ENCODE peak calls at places on chromosomes 13 and 19, in eight cellular contexts. T, L, Y, G, F, N, R and J are unnamed samples.

GRCh38 chr13:27953671-27954405 is 15.3 kb downstream of the CDX2 start:
- DNase-seq in T (peak; percentile 22), L (peak; percentile 92), Y (peak; percentile 88), G (peak; percentile 19), F (peak; percentile 92), N (peak; percentile 50), R (peak; percentile 87), J (peak; percentile 88)

GRCh38 chr13:47572375-47572774 is 428.7 kb downstream of the SUCLA2 start:
- DNase-seq in T (no peak), L (no peak), Y (no peak), G (no peak), F (no peak), N (no peak), R (no peak), J (no peak)

GRCh38 chr13:78736142-78736541 is 77.2 kb upstream of the OBI1 start:
- DNase-seq in T (no peak), L (no peak), Y (no peak), G (no peak), F (no peak), N (no peak), R (no peak), J (no peak)

GRCh38 chr13:32211788-32212187 is 103.4 kb downstream of the ZAR1L start:
- DNase-seq in T (no peak), L (no peak), Y (no peak), G (no peak), F (no peak), N (no peak), R (no peak), J (no peak)

GRCh38 chr19:13877303-13877702 is 369 bp downstream of the NANOS3 start:
- DNase-seq in T (no peak), L (no peak), Y (no peak), G (no peak), F (no peak), N (no peak), R (no peak), J (no peak)

GRCh38 chr19:48330012-48330681 is 4.8 kb downstream of the EMP3 start:
- DNase-seq in T (peak; percentile 88), L (peak; percentile 94), Y (peak; percentile 86), G (no peak), F (peak; percentile 95), N (peak; percentile 93), R (peak; percentile 89), J (no peak)

GRCh38 chr13:46383383-46383782 is 3.7 kb downstream of the RUBCNL start:
- DNase-seq in T (no peak), L (no peak), Y (no peak), G (no peak), F (no peak), N (no peak), R (no peak), J (no peak)

GRCh38 chr13:95153647-95154405 is 147.4 kb downstream of the ABCC4 start:
- DNase-seq in T (no peak), L (no peak), Y (no peak), G (no peak), F (peak; percentile 41), N (no peak), R (no peak), J (no peak)

GRCh38 chr19:53192771-53193533 is at the start of gene ZNF665:
- DNase-seq in T (peak; percentile 88), L (peak; percentile 95), Y (peak; percentile 90), G (no peak), F (peak; percentile 95), N (peak; percentile 23), R (peak; percentile 92), J (peak; percentile 53)

GRCh38 chr19:53195265-53195879 is 2.2 kb upstream of the ZNF665 start:
- DNase-seq in T (peak; percentile 84), L (peak; percentile 75), Y (peak; percentile 86), G (peak; percentile 67), F (peak; percentile 93), N (peak; percentile 66), R (peak; percentile 84), J (peak; percentile 43)

GRCh38 chr19:53193534-53194222 is 520 bp upstream of the ZNF665 start:
- DNase-seq in T (no peak), L (no peak), Y (no peak), G (no peak), F (no peak), N (no peak), R (no peak), J (no peak)

DNA sequence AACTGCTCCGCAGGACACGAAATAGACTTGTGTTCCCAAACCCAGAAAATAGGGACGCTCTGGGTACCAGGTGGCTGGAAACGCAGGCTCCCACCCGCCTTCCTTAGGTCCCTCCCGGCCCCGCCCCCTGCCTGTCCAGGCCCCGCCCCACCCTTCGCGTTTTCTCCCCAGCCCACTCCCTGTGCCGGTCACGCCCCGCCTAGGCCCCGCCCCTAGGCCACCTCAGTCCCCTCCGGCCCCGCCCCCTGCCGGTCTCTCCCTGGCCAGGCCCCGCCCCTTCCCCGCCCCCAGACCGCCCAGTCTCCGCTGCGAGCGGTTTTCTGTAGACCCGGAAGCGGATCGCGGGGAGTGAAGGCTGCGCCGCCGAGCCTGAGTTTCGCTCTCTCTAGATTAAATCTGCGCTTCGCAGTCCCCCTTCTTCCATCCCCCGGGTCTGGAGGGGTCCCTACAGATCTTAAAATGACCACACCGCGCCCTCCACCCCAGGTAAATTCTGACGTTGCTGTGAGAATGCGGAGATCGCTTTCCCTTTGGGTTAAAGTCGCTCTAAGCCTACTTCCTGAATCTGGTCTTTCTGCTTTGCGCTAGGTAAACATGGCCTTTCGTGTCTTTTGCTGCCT is 3.7 kb upstream of the ZNF665 start:
- DNase-seq in T (peak; percentile 95), L (peak; percentile 99), Y (peak; percentile 99), G (peak; percentile 50), F (peak; percentile 97), N (peak; percentile 51), R (peak; percentile 99), J (peak; percentile 93)
- TF ChIP-seq POLR2AphosphoS5 in T (peak; percentile 59), L (peak; percentile 93), Y (peak; percentile 69), G (peak; percentile 53), F (peak; percentile 76), N (peak; percentile 55), R (peak; percentile 85), J (peak; percentile 77)

GRCh38 chr19:6418562-6418932 is 6.1 kb downstream of the KHSRP start:
- DNase-seq in T (no peak), L (no peak), Y (no peak), G (no peak), F (no peak), N (no peak), R (no peak), J (no peak)

GRCh38 chr19:6414793-6415591 is 9.6 kb downstream of the KHSRP start:
- DNase-seq in T (no peak), L (no peak), Y (no peak), G (no peak), F (peak; percentile 27), N (no peak), R (no peak), J (no peak)

GRCh38 chr19:6415592-6416190 is 8.9 kb downstream of the KHSRP start:
- DNase-seq in T (no peak), L (no peak), Y (no peak), G (no peak), F (no peak), N (no peak), R (no peak), J (no peak)

GRCh38 chr19:6416658-6417405 is 7.8 kb downstream of the KHSRP start:
- DNase-seq in T (no peak), L (no peak), Y (no peak), G (no peak), F (no peak), N (no peak), R (no peak), J (no peak)

GRCh38 chr19:6417713-6418561 is 6.7 kb downstream of the KHSRP start:
- DNase-seq in T (no peak), L (no peak), Y (no peak), G (no peak), F (peak; percentile 48), N (no peak), R (no peak), J (no peak)
- TF ChIP-seq POLR2AphosphoS5 in T (no peak), L (no peak), Y (no peak), G (no peak), F (no peak), N (no peak), R (no peak), J (peak; percentile 19)

DNA sequence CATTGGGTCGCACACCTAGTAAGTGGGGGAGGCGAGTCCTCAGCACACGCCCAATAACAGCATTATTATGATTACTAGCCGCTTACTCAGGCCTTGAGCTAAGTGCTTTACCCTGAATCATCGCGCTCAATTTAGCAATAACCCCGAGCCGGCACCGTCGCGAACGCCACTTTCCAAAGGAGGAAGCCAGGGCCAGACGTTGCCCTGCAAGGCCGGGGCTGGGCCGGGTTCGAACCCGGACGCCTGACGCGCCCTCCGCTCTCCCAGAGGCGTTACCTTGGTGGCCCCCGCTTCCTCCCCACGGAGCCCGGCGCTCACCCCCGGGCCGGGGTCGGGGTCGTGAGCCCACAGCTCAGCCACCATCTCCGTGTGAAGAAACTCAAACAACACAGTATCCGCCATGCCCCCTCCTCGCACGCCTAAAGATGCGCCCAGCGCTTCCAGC is at the start of gene TRAPPC6A:
- DNase-seq in T (no peak), L (no peak), Y (peak; percentile 39), G (no peak), F (peak; percentile 64), N (peak; percentile 82), R (no peak), J (no peak)
- TF ChIP-seq POLR2AphosphoS5 in T (peak; percentile 24), L (peak; percentile 96), Y (no peak), G (peak; percentile 74), F (peak; percentile 81), N (peak; percentile 84), R (peak; percentile 79), J (no peak)

GRCh38 chr13:113816248-113816924 is 47.5 kb downstream of the GAS6 start:
- DNase-seq in T (no peak), L (peak; percentile 70), Y (no peak), G (no peak), F (no peak), N (no peak), R (no peak), J (no peak)

GRCh38 chr13:113815151-113816058 is 48.5 kb downstream of the GAS6 start:
- DNase-seq in T (no peak), L (peak; percentile 84), Y (no peak), G (no peak), F (no peak), N (peak; percentile 32), R (no peak), J (no peak)

GRCh38 chr13:113817860-113818691 is 45.8 kb downstream of the GAS6 start:
- DNase-seq in T (no peak), L (peak; percentile 75), Y (no peak), G (no peak), F (no peak), N (no peak), R (no peak), J (no peak)

GRCh38 chr13:113818700-113819295 is 45.1 kb downstream of the GAS6 start:
- DNase-seq in T (no peak), L (no peak), Y (no peak), G (no peak), F (no peak), N (no peak), R (no peak), J (no peak)

DNA sequence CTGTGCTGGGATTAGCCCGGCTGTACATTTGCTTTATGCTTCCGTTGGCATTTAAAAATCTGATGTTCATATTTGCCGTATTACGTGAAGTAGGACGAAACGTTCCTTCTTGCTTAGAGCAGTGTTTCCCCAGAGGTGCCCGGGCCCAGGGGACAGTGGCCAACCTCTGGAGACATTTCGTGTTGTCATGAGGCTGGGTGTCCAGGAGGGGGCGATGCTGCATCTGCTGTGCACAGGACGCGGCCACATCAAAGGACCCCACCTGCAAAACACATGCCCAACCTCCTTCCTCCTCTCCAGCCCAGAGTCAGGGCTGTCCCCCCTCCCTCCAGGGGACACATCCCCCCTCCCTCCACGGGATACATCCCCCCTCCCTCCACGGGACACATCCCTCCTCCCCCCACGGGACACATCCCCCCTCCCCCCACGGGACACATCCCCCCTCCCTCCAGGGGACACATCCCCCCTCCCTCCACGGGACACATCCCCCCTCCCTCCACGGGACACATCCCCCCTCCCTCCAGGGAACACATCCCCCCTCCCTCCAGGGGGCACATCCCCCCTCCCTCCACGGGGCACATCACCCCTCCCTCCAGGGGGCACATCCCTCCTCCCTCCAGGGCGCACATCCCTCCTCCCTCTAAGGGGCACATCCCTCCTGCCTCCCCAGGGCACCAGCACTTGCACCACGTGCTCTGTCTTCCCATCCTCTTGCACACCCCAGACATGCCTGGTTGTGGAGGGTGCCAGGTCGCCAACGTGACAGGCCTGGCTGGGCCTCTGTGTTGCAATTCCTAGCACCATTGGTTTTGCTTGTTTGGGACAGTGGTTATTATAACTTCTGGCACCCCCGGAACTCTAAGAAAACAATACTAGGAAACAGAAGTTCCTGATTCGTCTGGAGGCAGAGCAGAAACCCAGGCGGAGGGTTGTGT is 46.7 kb downstream of the GAS6 start:
- DNase-seq in T (peak; percentile 94), L (peak; percentile 92), Y (peak; percentile 97), G (peak; percentile 76), F (peak; percentile 87), N (no peak), R (peak; percentile 94), J (peak; percentile 92)
- TF ChIP-seq POLR2AphosphoS5 in T (peak; percentile 71), L (peak; percentile 22), Y (peak; percentile 59), G (no peak), F (no peak), N (no peak), R (peak; percentile 9), J (no peak)